ENCODE peak calls at places on chromosome 2, in four cellular contexts. One of them, this sample, is unnamed.
A peak's percentile ranks its signal among the peaks of the same experiment; 100 is the strongest.

GRCh38 chr2:137838255-137839092 is 125.8 kb upstream of the HNMT start:
- DNase-seq in DMS 273 treated with DMSO at 0.1 percent for 48 hours: peak; percentile 21
- DNase-seq in activated CD4-positive, alpha-beta T cell treated with anti-CD3 and anti-CD28 coated beads, Interleukin-2, amount 50 U/mL, for 1 hour: no peak
- DNase-seq in AG04450: peak; percentile 8
- DNase-seq in this sample: peak; percentile 29

GRCh38 chr2:37549598-37549997 is 121.8 kb downstream of the CDC42EP3 start:
- DNase-seq in DMS 273 treated with DMSO at 0.1 percent for 48 hours: no peak
- DNase-seq in activated CD4-positive, alpha-beta T cell treated with anti-CD3 and anti-CD28 coated beads, Interleukin-2, amount 50 U/mL, for 1 hour: no peak
- DNase-seq in AG04450: no peak
- DNase-seq in this sample: no peak

GRCh38 chr2:120385355-120386127 is 39.6 kb downstream of the INHBB start:
- DNase-seq in DMS 273 treated with DMSO at 0.1 percent for 48 hours: no peak
- DNase-seq in activated CD4-positive, alpha-beta T cell treated with anti-CD3 and anti-CD28 coated beads, Interleukin-2, amount 50 U/mL, for 1 hour: no peak
- DNase-seq in AG04450: no peak
- DNase-seq in this sample: no peak

GRCh38 chr2:215598376-215598975 is 162.6 kb upstream of the FN1 start:
- DNase-seq in DMS 273 treated with DMSO at 0.1 percent for 48 hours: no peak
- DNase-seq in activated CD4-positive, alpha-beta T cell treated with anti-CD3 and anti-CD28 coated beads, Interleukin-2, amount 50 U/mL, for 1 hour: no peak
- DNase-seq in AG04450: peak; percentile 82
- DNase-seq in this sample: no peak

GRCh38 chr2:233088598-233089345 is 28.6 kb downstream of the INPP5D start:
- DNase-seq in DMS 273 treated with DMSO at 0.1 percent for 48 hours: no peak
- DNase-seq in activated CD4-positive, alpha-beta T cell treated with anti-CD3 and anti-CD28 coated beads, Interleukin-2, amount 50 U/mL, for 1 hour: no peak
- DNase-seq in AG04450: no peak
- DNase-seq in this sample: no peak

GRCh38 chr2:128714861-128715312 is 396.2 kb upstream of the HS6ST1 start:
- DNase-seq in DMS 273 treated with DMSO at 0.1 percent for 48 hours: peak; percentile 4
- DNase-seq in activated CD4-positive, alpha-beta T cell treated with anti-CD3 and anti-CD28 coated beads, Interleukin-2, amount 50 U/mL, for 1 hour: no peak
- DNase-seq in AG04450: no peak
- DNase-seq in this sample: no peak

GRCh38 chr2:237900891-237901831 is 41.7 kb downstream of the RAMP1 start:
- DNase-seq in DMS 273 treated with DMSO at 0.1 percent for 48 hours: no peak
- DNase-seq in activated CD4-positive, alpha-beta T cell treated with anti-CD3 and anti-CD28 coated beads, Interleukin-2, amount 50 U/mL, for 1 hour: no peak
- DNase-seq in AG04450: no peak
- DNase-seq in this sample: no peak

GRCh38 chr2:117936871-117937428 is 76.9 kb downstream of the CCDC93 start:
- DNase-seq in DMS 273 treated with DMSO at 0.1 percent for 48 hours: no peak
- DNase-seq in activated CD4-positive, alpha-beta T cell treated with anti-CD3 and anti-CD28 coated beads, Interleukin-2, amount 50 U/mL, for 1 hour: no peak
- DNase-seq in AG04450: no peak
- DNase-seq in this sample: no peak

GRCh38 chr2:24586955-24587354 is 95.9 kb downstream of the NCOA1 start:
- DNase-seq in DMS 273 treated with DMSO at 0.1 percent for 48 hours: no peak
- DNase-seq in activated CD4-positive, alpha-beta T cell treated with anti-CD3 and anti-CD28 coated beads, Interleukin-2, amount 50 U/mL, for 1 hour: no peak
- DNase-seq in AG04450: no peak
- DNase-seq in this sample: no peak